ENCODE peak calls at places on chromosomes 2 and 18, in ten cellular contexts. R is A549; M is neural progenitor cell; A is tibial artery; N is transverse colon; B is HCT116; Y is CD8-positive, alpha-beta T cell; W is OCI-LY7; V is upper lobe of right lung; G is cardiac muscle cell. H is an unnamed sample. For H3K4me1, the result is how much of the 10 kb centered on the place peaks cover.

GRCh38 chr18:48161911-48162698 is 231.6 kb upstream of the SMAD2 start:
- DNase-seq in A (no peak), Y (no peak), V (no peak), R (peak), M (no peak), N (no peak), B (no peak), G (no peak), W (no peak), H (no peak)

GRCh38 chr2:23532311-23533013 is 147.5 kb downstream of the KLHL29 start:
- DNase-seq in W (no peak), Y (no peak), V (no peak), R (no peak), A (no peak), N (no peak), M (no peak), B (no peak), G (no peak), H (no peak)

GRCh38 chr2:237208373-237209045 is 122.8 kb downstream of the COPS8 start:
- DNase-seq in V (no peak), R (no peak), N (no peak), B (no peak), M (no peak), G (peak), Y (no peak), A (no peak), W (no peak), H (no peak)

GRCh38 chr18:36809590-36810381 is 19.0 kb downstream of the TPGS2 start:
- DNase-seq in Y (no peak), R (peak), M (peak), V (no peak), B (peak), W (peak), N (peak), G (peak), A (peak), H (no peak)

GRCh38 chr18:55275042-55275897 is 312.7 kb downstream of the TCF4 start:
- DNase-seq in W (peak), B (no peak), V (no peak), Y (no peak), N (no peak), M (no peak), G (peak), R (peak), A (peak), H (peak)

GRCh38 chr2:16798472-16798871 is 132.8 kb upstream of the CYRIA start:
- DNase-seq in N (no peak), A (no peak), W (no peak), R (no peak), Y (no peak), V (no peak), B (no peak), M (no peak), G (no peak), H (no peak)

GRCh38 chr2:201174687-201175086 is 8.3 kb upstream of the CASP10 start:
- DNase-seq in W (no peak), A (no peak), R (no peak), Y (no peak), G (no peak), N (no peak), V (no peak), B (no peak), M (no peak), H (no peak)

GRCh38 chr18:33369711-33370449 is 70.6 kb downstream of the CCDC178 start:
- DNase-seq in Y (no peak), R (peak), M (no peak), B (no peak), W (no peak), A (no peak), N (no peak), G (no peak), V (no peak), H (no peak)

GRCh38 chr2:26483957-26484565 is 6.1 kb upstream of the OTOF start:
- DNase-seq in V (no peak), M (no peak), N (no peak), W (no peak), Y (no peak), A (no peak), R (no peak), G (peak), B (no peak), H (no peak)

GRCh38 chr2:46074501-46074900 is 222.7 kb upstream of the EPAS1 start:
- DNase-seq in V (no peak), G (no peak), W (no peak), A (no peak), R (no peak), B (no peak), N (no peak), M (no peak), Y (no peak), H (no peak)

GRCh38 chr2:175167076-175167791 is 769 bp downstream of the ATF2 start:
- DNase-seq in R (peak), B (no peak), Y (no peak), A (peak), G (peak), V (no peak), W (peak), N (peak), M (no peak), H (no peak)

GRCh38 chr2:13818002-13818401 is 814.5 kb upstream of the LRATD1 start:
- DNase-seq in V (no peak), B (no peak), A (no peak), M (no peak), W (no peak), N (no peak), Y (no peak), R (no peak), G (no peak), H (no peak)

GRCh38 chr2:1748741-1749488 is 4.6 kb upstream of the PXDN start:
- DNase-seq in G (peak), M (no peak), R (no peak), A (no peak), V (peak), W (no peak), Y (no peak), B (no peak), N (no peak), H (no peak)

GRCh38 chr2:182901748-182902147 is 35.3 kb upstream of the FRZB start:
- DNase-seq in Y (no peak), M (no peak), G (no peak), V (no peak), B (no peak), W (no peak), A (no peak), N (no peak), R (no peak), H (no peak)

GRCh38 chr2:145757503-145758290 is 1237.8 kb upstream of the ZEB2 start:
- DNase-seq in V (no peak), Y (no peak), R (no peak), G (no peak), W (no peak), N (no peak), B (no peak), A (no peak), M (no peak), H (no peak)

GRCh38 chr2:217933326-217933993 is 69.3 kb downstream of the TNS1 start:
- DNase-seq in Y (no peak), M (no peak), R (no peak), N (no peak), G (no peak), V (no peak), A (peak), W (no peak), B (no peak), H (no peak)

GRCh38 chr2:64056021-64056420 is 36.8 kb upstream of the VPS54 start:
- DNase-seq in R (no peak), W (no peak), N (no peak), A (no peak), V (no peak), G (no peak), Y (no peak), M (no peak), B (no peak), H (no peak)

GRCh38 chr2:21411796-21412195 is 288.0 kb downstream of the TDRD15 start:
- DNase-seq in R (no peak), N (no peak), A (no peak), G (no peak), W (no peak), Y (no peak), V (no peak), M (no peak), B (no peak), H (no peak)

GRCh38 chr2:237227190-237227988 is 141.7 kb downstream of the COPS8 start:
- DNase-seq in G (peak), B (peak), A (no peak), N (no peak), Y (no peak), M (no peak), V (no peak), R (peak), W (no peak), H (no peak)

GRCh38 chr2:216695401-216695821 is at the start of gene IGFBP5:
- DNase-seq in A (peak), M (peak), Y (no peak), N (peak), W (no peak), G (peak), V (peak), R (no peak), B (no peak), H (peak)
- TF ChIP-seq CTCF in A (no peak), M (peak), Y (no peak), N (no peak), W (no peak), G (peak), V (no peak), R (peak), B (peak), H (no peak)

DNA sequence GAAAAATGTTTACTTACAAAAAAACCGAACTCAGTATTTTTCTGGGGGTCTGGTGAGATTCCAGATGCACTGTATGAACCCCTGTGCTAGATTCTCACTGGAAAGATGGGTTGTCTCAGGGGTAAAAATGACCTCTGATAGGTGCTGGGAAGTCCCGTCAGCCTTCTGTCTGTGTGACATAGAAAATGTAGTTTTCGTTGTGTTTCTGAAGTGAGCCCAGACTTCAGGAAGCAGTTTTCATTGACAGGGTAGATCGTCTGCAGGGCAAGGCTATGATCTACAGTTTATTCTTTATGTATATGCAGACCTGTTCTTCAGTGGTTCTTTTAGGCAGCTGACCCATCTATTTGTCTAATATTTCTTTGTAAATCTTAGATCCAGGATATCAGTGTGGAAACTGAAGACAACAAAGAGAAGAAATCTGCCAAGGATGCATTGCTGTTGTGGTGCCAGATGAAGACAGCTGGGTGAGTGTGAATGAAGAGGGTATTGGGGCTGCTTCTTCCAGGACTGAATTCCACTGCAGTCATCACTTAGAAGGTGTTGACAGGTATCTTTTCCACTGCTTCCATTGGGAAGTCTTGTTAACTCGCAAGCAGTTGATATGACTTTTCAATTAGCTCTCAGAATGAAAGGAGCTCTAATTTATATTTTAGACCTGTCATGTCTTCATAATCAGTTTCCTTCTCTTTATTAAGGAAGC is 107.5 kb upstream of the EML6 start:
- DNase-seq in V (no peak), R (no peak), N (no peak), G (no peak), B (no peak), W (no peak), M (no peak), Y (no peak), A (no peak), H (no peak)
- H3K4me1 ChIP-seq in V (under half), R (half or more), N (under half), G (half or more), B (under half), W (under half), M (under half), Y (under half), A (under half), H (under half)

GRCh38 chr18:34837769-34838194 is 127.7 kb downstream of the DTNA start:
- DNase-seq in Y (no peak), A (no peak), R (no peak), B (no peak), N (no peak), W (no peak), V (no peak), G (peak), M (no peak), H (no peak)

GRCh38 chr18:34840416-34840815 is 130.3 kb downstream of the DTNA start:
- DNase-seq in R (no peak), V (no peak), B (no peak), Y (no peak), N (no peak), W (no peak), G (no peak), A (no peak), M (no peak), H (no peak)

GRCh38 chr18:34835466-34835865 is 125.4 kb downstream of the DTNA start:
- DNase-seq in R (no peak), V (no peak), G (no peak), N (no peak), A (no peak), B (no peak), Y (no peak), M (no peak), W (no peak), H (no peak)

GRCh38 chr18:34834897-34835296 is 124.8 kb downstream of the DTNA start:
- DNase-seq in R (no peak), M (no peak), B (no peak), G (peak), A (no peak), W (no peak), N (no peak), V (no peak), Y (no peak), H (no peak)

DNA sequence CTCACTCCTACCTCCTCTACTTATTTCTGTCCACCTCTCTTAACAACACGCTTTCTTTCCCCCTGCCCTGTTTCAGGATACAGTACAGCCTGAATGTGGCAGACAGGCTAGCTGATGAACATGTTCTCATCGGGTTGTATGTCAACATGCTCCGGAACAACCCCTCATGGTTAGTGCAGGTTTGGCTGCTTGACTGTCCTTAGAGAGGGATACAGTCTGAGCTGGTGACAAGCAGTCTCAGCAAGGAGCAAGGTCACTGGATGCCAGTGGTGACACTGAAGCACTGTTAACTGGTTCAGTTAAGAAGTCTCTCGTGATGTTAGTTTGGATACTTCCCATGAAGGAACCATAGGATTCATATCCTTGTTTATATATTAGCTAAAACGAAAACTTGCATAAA is 128.6 kb downstream of the DTNA start:
- DNase-seq in M (no peak), W (no peak), A (no peak), V (no peak), G (no peak), Y (no peak), R (no peak), N (no peak), B (no peak), H (no peak)
- H3K27ac ChIP-seq in M (no peak), W (no peak), A (peak), V (peak), G (no peak), Y (no peak), R (no peak), N (no peak), B (no peak), H (peak)

GRCh38 chr18:5456577-5457466 is 87.0 kb downstream of the EPB41L3 start:
- DNase-seq in B (no peak), A (no peak), G (peak), W (peak), V (no peak), Y (no peak), R (no peak), M (peak), N (no peak), H (no peak)
- TF ChIP-seq CTCF in B (no peak), A (peak), G (peak), W (peak), V (peak), Y (peak), R (no peak), M (peak), N (peak), H (peak)

GRCh38 chr18:58229162-58229561 is 185.1 kb downstream of the NEDD4L start:
- DNase-seq in G (no peak), A (no peak), W (no peak), N (no peak), M (no peak), B (no peak), V (no peak), Y (no peak), R (no peak), H (no peak)
- H3K4me1 ChIP-seq in G (under half), A (under half), W (under half), N (under half), M (under half), B (under half), V (under half), Y (under half), R (half or more), H (under half)

DNA sequence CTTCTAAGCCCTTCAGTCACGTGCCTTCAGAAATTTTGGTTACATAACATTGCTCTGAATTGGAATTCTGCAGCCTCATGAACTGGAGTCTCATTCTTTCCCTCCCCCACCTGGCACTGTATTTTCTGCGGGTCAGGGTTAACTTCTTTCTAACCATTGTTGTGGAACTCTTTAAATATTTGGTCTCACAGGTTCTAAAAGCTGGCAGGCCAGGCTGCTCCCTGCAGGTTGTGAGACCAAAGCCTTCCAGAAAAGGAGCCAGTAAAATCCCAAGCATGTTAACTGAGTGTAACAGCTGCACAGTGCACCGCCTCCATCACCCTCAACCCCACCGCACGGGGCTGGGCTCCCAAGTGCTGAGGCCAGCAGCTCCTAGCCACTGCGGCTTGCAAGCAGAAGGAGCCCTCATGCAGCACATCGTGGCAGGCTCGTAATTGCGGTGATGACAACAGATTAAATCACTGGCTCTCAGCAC is 174.1 kb upstream of the ALPP start:
- DNase-seq in N (no peak), G (peak), M (peak), B (no peak), W (no peak), V (no peak), Y (no peak), A (no peak), R (no peak), H (no peak)
- H3K27ac ChIP-seq in N (no peak), G (peak), M (no peak), B (no peak), W (no peak), V (no peak), Y (no peak), A (no peak), R (no peak), H (no peak)

H was measured in thoracic aorta.